ENCODE peak calls at places on chromosomes 5 and 9, in four cellular contexts. S is MM.1S, B is K562, T is fibroblast of lung. K is an unnamed sample.

GRCh38 chr5:98753507-98753906 is 20.0 kb upstream of the RGMB start:
- DNase-seq in B (no peak), S (no peak), T (no peak), K (no peak)

GRCh38 chr9:15722888-15723287 is 170.0 kb downstream of the CCDC171 start:
- DNase-seq in S (no peak), T (peak; percentile 64), B (no peak), K (no peak)

GRCh38 chr9:83059417-83059816 is 3.5 kb downstream of the RASEF start:
- DNase-seq in B (no peak), T (no peak), S (no peak), K (no peak)

GRCh38 chr9:83596899-83597504 is 25.9 kb upstream of the IDNK start:
- DNase-seq in S (peak; percentile 31), T (no peak), B (peak; percentile 47), K (peak; percentile 38)

GRCh38 chr9:26483991-26484390 is 408.6 kb downstream of the CAAP1 start:
- DNase-seq in S (no peak), T (no peak), B (no peak), K (no peak)

GRCh38 chr5:80231243-80231642 is 24.6 kb downstream of the SERINC5 start:
- DNase-seq in B (no peak), S (no peak), T (peak; percentile 93), K (peak; percentile 81)

GRCh38 chr5:64836190-64836750 is 67.5 kb downstream of the CWC27 start:
- DNase-seq in S (peak; percentile 21), B (no peak), T (peak; percentile 17), K (no peak)

GRCh38 chr9:87865626-87866025 is 17.1 kb upstream of the SPATA31E1 start:
- DNase-seq in S (no peak), T (no peak), B (no peak), K (no peak)

GRCh38 chr5:113221294-113222176 is 213.3 kb downstream of the TSSK1B start:
- DNase-seq in B (no peak), S (no peak), T (peak; percentile 56), K (peak; percentile 28)

GRCh38 chr5:141623197-141623596 is 4.4 kb upstream of the DIAPH1 start:
- DNase-seq in S (peak; percentile 84), B (no peak), T (no peak), K (no peak)

GRCh38 chr9:133184971-133185370 is 21.3 kb upstream of the GBGT1 start:
- DNase-seq in B (peak; percentile 72), T (peak; percentile 72), S (peak; percentile 52), K (peak; percentile 89)

GRCh38 chr9:95724253-95724991 is 151.1 kb upstream of the ERCC6L2 start:
- DNase-seq in B (no peak), S (peak; percentile 91), T (no peak), K (no peak)

GRCh38 chr9:7879551-7880245 is 80.1 kb upstream of the DMAC1 start:
- DNase-seq in S (no peak), T (no peak), B (no peak), K (no peak)

GRCh38 chr5:164119806-164120440 is 614.5 kb downstream of the MAT2B start:
- DNase-seq in T (peak; percentile 69), B (no peak), S (peak; percentile 32), K (peak; percentile 19)

GRCh38 chr5:117161718-117162386 is 587.2 kb upstream of the SEMA6A start:
- DNase-seq in S (no peak), B (no peak), T (no peak), K (no peak)

GRCh38 chr5:141182248-141182647 is at the start of gene PCDHB16:
- DNase-seq in S (no peak), T (peak; percentile 16), B (peak; percentile 17), K (peak; percentile 87)

GRCh38 chr9:132694144-132694543 is 23.9 kb downstream of the GTF3C4 start:
- DNase-seq in S (no peak), T (peak; percentile 24), B (no peak), K (peak; percentile 8)

GRCh38 chr9:127919253-127919815 is 2.5 kb upstream of the ST6GALNAC4 start:
- DNase-seq in S (no peak), B (peak; percentile 72), T (peak; percentile 99), K (peak; percentile 100)

GRCh38 chr9:137876269-137876668 is 1.3 kb upstream of the CACNA1B start:
- DNase-seq in S (no peak), B (no peak), T (no peak), K (no peak)

GRCh38 chr9:114757395-114757794 is 48.4 kb downstream of the TNFSF15 start:
- DNase-seq in B (no peak), T (peak; percentile 65), S (no peak), K (peak; percentile 10)

DNA sequence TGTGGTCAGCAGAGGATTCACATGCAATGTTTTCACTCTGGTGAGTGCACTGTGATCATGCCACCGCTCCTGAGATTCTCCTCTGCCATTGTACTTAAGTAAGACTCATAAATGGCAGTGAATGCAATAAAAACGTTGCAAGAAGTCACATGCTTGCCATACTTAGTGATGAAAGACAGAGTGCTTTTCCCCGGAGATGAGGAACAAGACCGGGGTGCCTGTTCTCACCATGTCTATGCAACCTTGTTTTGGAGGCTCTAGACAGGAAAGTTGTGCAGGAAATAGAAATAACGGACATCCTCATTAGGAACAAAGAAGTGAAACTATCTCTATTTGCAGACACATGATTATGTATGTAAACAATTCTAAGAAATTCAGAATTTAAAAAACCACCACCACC is 84.7 kb upstream of the IRX2 start:
- DNase-seq in T (no peak), S (peak; percentile 18), B (no peak), K (no peak)
- H3K9ac ChIP-seq in T (no peak overlapping the region), S (no peak overlapping the region), B (no peak overlapping the region), K (no peak overlapping the region)

DNA sequence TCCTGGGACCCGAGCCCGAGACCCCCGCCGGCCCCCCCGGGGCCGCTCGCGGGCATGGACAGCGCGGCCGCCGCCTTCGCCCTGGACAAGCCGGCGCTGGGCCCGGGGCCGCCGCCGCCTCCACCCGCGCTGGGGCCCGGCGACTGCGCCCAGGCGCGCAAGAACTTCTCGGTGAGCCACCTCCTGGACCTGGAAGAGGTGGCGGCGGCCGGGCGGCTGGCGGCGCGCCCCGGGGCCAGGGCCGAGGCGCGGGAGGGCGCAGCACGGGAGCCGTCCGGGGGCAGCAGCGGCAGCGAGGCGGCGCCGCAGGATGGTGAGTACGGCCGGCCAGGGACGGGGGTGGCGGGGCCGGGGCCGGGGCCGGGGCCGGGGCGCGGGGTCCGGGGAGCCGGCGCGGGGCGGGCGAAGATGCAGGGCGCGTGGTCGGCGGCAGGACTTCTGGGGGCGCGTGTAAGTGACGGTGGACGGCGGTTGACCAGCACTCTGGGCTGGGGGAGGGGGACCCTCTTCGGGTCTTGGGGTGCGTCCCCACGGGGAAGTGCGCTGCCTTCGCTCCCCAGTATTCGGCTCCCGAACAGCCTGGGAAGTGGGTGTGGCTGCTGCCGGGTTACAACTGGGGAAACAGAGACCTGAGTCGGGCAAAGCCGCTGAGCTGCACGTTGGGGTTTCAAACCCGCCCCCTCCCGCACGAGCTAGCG is 516 bp downstream of the PRRX2 start:
- DNase-seq in S (no peak), T (no peak), B (no peak), K (peak; percentile 64)
- TF ChIP-seq EZH2 in S (no peak), T (no peak), B (no peak), K (no peak)

DNA sequence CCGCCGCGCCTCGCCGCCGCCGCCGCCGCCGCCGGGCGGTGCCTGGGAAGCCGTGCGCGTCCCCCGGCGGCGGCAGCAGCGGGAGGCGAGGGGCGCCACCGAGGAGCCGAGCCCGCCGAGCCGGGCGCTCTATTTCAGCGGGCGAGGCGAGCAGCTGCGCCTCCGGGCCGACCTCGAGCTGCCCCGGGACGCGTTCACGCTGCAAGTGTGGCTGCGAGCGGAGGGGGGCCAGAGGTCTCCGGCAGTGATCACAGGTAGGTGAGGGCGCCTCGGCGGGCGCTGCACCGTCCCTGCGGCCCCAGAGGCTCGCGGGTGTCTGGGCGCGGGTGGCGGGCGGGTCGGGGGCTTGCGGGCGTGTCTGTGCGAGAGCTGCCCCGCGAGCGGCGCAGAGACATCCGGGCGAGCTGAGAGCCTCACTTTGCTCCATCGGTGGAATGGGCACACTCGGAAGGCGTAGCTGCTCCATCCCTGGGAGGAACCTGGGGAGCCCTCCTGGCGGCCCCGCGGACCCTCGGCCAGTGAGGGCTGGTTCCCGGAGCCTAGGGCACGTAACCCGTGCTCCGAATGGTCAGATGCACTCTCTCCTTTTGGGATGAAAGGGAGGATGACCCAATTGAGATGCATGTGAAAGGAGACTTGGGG is 864 bp downstream of the PAPPA start:
- DNase-seq in B (no peak), S (peak; percentile 35), T (no peak), K (peak; percentile 64)
- H3K9ac ChIP-seq in B (no peak overlapping the region), S (no peak overlapping the region), T (peak overlapping the region; percentile 74), K (peak overlapping the region; percentile 91)

DNA sequence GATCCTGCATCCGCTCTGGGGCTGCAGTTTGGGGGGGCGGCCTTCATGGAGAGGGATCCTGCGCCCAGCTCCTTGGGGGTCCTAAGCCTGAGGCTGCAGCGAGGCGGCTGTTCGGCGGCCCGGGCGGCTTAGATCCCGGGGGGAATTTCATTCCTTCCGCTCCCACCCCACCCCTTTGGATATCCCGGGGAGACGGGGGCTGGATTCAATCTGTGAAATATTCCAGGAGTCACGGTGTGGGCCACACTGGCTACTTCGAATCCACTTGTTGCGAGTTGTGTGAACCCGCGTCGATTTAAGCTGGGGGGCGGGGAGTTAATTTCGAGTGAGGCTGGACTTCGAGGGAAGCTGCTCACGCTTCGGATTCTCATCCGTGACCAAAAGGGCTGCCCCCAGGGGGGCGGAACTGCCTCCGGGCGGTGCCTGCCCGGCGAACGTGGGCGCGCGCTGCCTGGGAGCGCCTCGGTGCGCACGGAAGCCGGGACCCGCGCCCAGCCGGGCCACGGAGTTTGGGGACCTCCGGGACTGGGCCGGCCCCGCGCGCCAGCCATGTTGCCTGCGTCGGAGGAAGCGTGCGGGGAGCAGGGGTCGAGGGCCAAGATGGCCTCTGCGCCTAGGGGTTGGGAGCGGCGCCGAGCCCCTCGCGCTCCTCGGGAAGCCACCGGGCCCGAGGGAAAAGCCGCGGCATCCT is 790 bp downstream of the OCLN start:
- DNase-seq in S (peak; percentile 26), T (peak; percentile 44), B (no peak), K (peak; percentile 63)
- TF ChIP-seq EZH2 in S (no peak), T (peak; percentile 47), B (no peak), K (no peak)

GRCh38 chr9:33161011-33161588 is 6.0 kb downstream of the B4GALT1 start:
- DNase-seq in B (no peak), T (peak; percentile 100), S (no peak), K (peak; percentile 96)

GRCh38 chr9:33158555-33159057 is 8.5 kb downstream of the B4GALT1 start:
- DNase-seq in T (no peak), S (no peak), B (no peak), K (no peak)

GRCh38 chr9:33157960-33158359 is 9.2 kb downstream of the B4GALT1 start:
- DNase-seq in B (no peak), T (no peak), S (no peak), K (peak; percentile 32)

GRCh38 chr9:33159760-33160127 is 7.4 kb downstream of the B4GALT1 start:
- DNase-seq in S (peak; percentile 25), T (peak; percentile 93), B (no peak), K (peak; percentile 88)

DNA sequence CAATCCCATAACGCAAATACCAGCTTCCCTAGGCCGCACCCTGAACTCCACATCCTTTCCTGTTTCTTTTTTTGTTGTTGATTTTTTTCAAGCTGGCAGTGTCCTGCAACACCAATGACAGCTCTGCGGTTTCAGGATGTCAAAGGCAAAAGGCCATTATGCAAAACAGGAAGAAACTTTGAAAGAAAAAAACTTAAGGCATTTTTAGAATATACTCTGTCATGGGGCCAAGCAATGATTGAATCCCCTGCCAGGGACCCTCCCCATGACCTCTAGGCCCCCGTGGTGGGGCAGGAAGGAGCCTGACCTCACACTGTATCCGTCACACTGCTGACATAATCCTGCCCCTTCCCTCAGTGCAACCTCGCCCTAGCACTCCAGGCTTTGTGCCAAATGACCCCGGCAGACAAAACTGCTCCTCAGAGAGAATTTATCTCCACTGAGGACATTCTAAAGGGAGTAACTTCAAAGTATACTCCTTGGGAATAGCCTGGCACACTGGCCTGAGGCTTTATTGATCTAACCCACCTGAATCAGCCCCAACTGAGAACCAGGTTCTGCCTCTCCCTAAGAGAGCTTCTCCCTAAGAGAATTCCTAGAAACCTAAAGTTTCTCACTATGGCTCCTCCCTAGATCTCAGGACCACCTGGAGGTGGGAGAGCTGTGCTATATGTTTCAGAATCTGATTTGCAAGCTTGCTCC is 7.9 kb downstream of the B4GALT1 start:
- DNase-seq in B (peak; percentile 54), T (no peak), S (peak; percentile 65), K (peak; percentile 56)
- H3K9ac ChIP-seq in B (no peak overlapping the region), T (peak overlapping the region; percentile 34), S (peak overlapping the region; percentile 57), K (peak overlapping the region; percentile 99)

GRCh38 chr9:14653511-14653910 is 39.7 kb downstream of the ZDHHC21 start:
- DNase-seq in S (no peak), T (no peak), B (no peak), K (no peak)
- TF ChIP-seq EZH2 in S (no peak), T (no peak), B (no peak), K (no peak)

K was measured in GM23248.